ENCODE peak calls at places on chromosomes 5 and 9, in five cellular contexts. P is T-helper 2 cell, Z is A549, R is IMR-90, Q is NCI-H1417. V is an unnamed sample.

GRCh38 chr5:76209297-76209696 is 126.1 kb downstream of the SV2C start:
- DNase-seq in P (peak; percentile 5), Z (peak; percentile 6), R (no peak), Q (no peak), V (no peak)

GRCh38 chr5:173291722-173292658 is 36.2 kb downstream of the STC2 start:
- DNase-seq in P (no peak), Z (no peak), R (peak; percentile 62), Q (peak; percentile 67), V (no peak)

GRCh38 chr5:168647083-168647482 is 67.9 kb upstream of the PANK3 start:
- DNase-seq in P (no peak), Z (peak; percentile 70), R (no peak), Q (no peak), V (no peak)

GRCh38 chr9:97628668-97629067 is 4.5 kb downstream of the TSTD2 start:
- DNase-seq in P (no peak), Z (no peak), R (no peak), Q (peak; percentile 18), V (no peak)

GRCh38 chr9:131013771-131014676 is 5.0 kb downstream of the LAMC3 start:
- DNase-seq in P (no peak), Z (no peak), R (no peak), Q (no peak), V (no peak)

GRCh38 chr5:36447776-36448175 is 146.1 kb upstream of the RANBP3L start:
- DNase-seq in P (no peak), Z (no peak), R (no peak), Q (no peak), V (no peak)

GRCh38 chr9:35813434-35814105 is 1.3 kb downstream of the HINT2 start:
- DNase-seq in P (no peak), Z (peak; percentile 79), R (peak; percentile 32), Q (peak; percentile 3), V (no peak)

GRCh38 chr9:96554326-96554725 is 65.3 kb downstream of the CDC14B start:
- DNase-seq in P (no peak), Z (no peak), R (peak; percentile 43), Q (no peak), V (no peak)

GRCh38 chr5:153445875-153446567 is 44.4 kb upstream of the GRIA1 start:
- DNase-seq in P (no peak), Z (peak; percentile 14), R (no peak), Q (peak; percentile 84), V (peak; percentile 1)

GRCh38 chr9:86304236-86304730 is 21.9 kb upstream of the ISCA1 start:
- DNase-seq in P (peak; percentile 51), Z (no peak), R (no peak), Q (no peak), V (no peak)

GRCh38 chr5:56900395-56900794 is 9.0 kb upstream of the SETD9 start:
- DNase-seq in P (no peak), Z (no peak), R (peak; percentile 53), Q (no peak), V (peak; percentile 38)

GRCh38 chr9:104557179-104557634 is 11.8 kb upstream of the OR13C8 start:
- DNase-seq in P (no peak), Z (no peak), R (no peak), Q (peak; percentile 19), V (no peak)

GRCh38 chr9:135559606-135560005 is 1.9 kb upstream of the PAEP start:
- DNase-seq in P (no peak), Z (no peak), R (no peak), Q (no peak), V (no peak)

GRCh38 chr5:82375488-82376294 is 97.5 kb upstream of the RPS23 start:
- DNase-seq in P (no peak), Z (no peak), R (no peak), Q (peak; percentile 86), V (no peak)

GRCh38 chr5:86997501-86997900 is 270.2 kb upstream of the RASA1 start:
- DNase-seq in P (no peak), Z (no peak), R (no peak), Q (no peak), V (peak; percentile 4)